ENCODE peak calls at places on chromosome 17, in five cellular contexts. T is fibroblast of lung, F is cardiac muscle cell, M is OCI-LY7, G is neural progenitor cell. J is an unnamed sample. For H3K4me1, the result is how much of the 10 kb centered on the place peaks cover.

GRCh38 chr17:64964796-64965195 is 45.5 kb upstream of the LRRC37A3 start:
- DNase-seq in T (no peak), M (no peak), G (peak), F (no peak), J (no peak)

GRCh38 chr17:57515662-57516211 is 229.4 kb downstream of the CCDC182 start:
- DNase-seq in M (peak), F (no peak), G (no peak), T (no peak), J (no peak)

GRCh38 chr17:3036800-3037199 is 26.6 kb downstream of the OR1D5 start:
- DNase-seq in M (no peak), T (no peak), F (no peak), G (no peak), J (no peak)

GRCh38 chr17:80261159-80261894 is 675 bp downstream of the RNF213 start:
- DNase-seq in G (peak), T (peak), F (peak), M (peak), J (peak)

GRCh38 chr17:77068915-77069314 is 71.9 kb upstream of the SEC14L1 start:
- DNase-seq in F (no peak), M (no peak), T (no peak), G (no peak), J (no peak)

GRCh38 chr17:50064253-50064991 is 8.5 kb downstream of the ITGA3 start:
- DNase-seq in F (peak), M (no peak), T (peak), G (no peak), J (no peak)

GRCh38 chr17:4788807-4789700 is at the start of gene GLTPD2:
- DNase-seq in G (peak), F (peak), M (no peak), T (no peak), J (no peak)

GRCh38 chr17:58304735-58305486 is 23.7 kb downstream of the TSPOAP1 start:
- DNase-seq in M (no peak), T (no peak), F (no peak), G (no peak), J (no peak)

GRCh38 chr17:61409301-61410099 is 9.9 kb downstream of the TBX2 start:
- DNase-seq in F (peak), M (no peak), G (peak), T (peak), J (peak)

GRCh38 chr17:3539881-3540540 is 17.6 kb downstream of the TRPV3 start:
- DNase-seq in F (no peak), G (no peak), M (no peak), T (no peak), J (no peak)

GRCh38 chr17:78486228-78486802 is 90.9 kb downstream of the DNAH17 start:
- DNase-seq in T (no peak), G (no peak), M (no peak), F (no peak), J (no peak)

GRCh38 chr17:62937636-62938035 is 28.4 kb upstream of the TANC2 start:
- DNase-seq in T (no peak), G (no peak), F (no peak), M (no peak), J (no peak)

GRCh38 chr17:42980766-42981397 is 517 bp downstream of the RUNDC1 start:
- DNase-seq in F (peak), M (peak), T (peak), G (peak), J (peak)

GRCh38 chr17:79747508-79748295 is 17.0 kb downstream of the ENPP7 start:
- DNase-seq in M (no peak), G (peak), F (peak), T (no peak), J (no peak)

GRCh38 chr17:73324711-73325526 is 13.1 kb upstream of the CDC42EP4 start:
- DNase-seq in F (no peak), T (no peak), G (no peak), M (no peak), J (no peak)

GRCh38 chr17:1055751-1056645 is 59.1 kb downstream of the TIMM22 start:
- DNase-seq in G (peak), F (peak), M (peak), T (peak), J (peak)

GRCh38 chr17:58337600-58338453 is 9.2 kb upstream of the TSPOAP1 start:
- DNase-seq in T (peak), F (peak), G (peak), M (peak), J (peak)

GRCh38 chr17:55598495-55598894 is 87.2 kb upstream of the SMIM36 start:
- DNase-seq in G (no peak), T (peak), M (no peak), F (peak), J (no peak)

GRCh38 chr17:72766761-72767356 is 325.6 kb downstream of the SLC39A11 start:
- DNase-seq in M (no peak), G (no peak), T (no peak), F (no peak), J (no peak)

GRCh38 chr17:146983-147761 is 9.8 kb downstream of the SCGB1C2 start:
- DNase-seq in G (no peak), F (no peak), M (no peak), T (no peak), J (peak)

GRCh38 chr17:33551075-33551474 is 258.0 kb upstream of the ASIC2 start:
- DNase-seq in M (no peak), T (no peak), F (no peak), G (no peak), J (no peak)

GRCh38 chr17:32264823-32265191 is 825 bp upstream of the RHBDL3 start:
- DNase-seq in M (no peak), G (peak), F (no peak), T (no peak), J (no peak)

GRCh38 chr17:49762148-49762941 is 1.6 kb downstream of the FAM117A start:
- DNase-seq in G (no peak), F (no peak), T (no peak), M (peak), J (no peak)

GRCh38 chr17:34665803-34666763 is 86.7 kb downstream of the TMEM132E start:
- DNase-seq in F (no peak), G (peak), M (no peak), T (no peak), J (no peak)

GRCh38 chr17:29042679-29043538 is at the start of gene PIPOX:
- DNase-seq in T (peak), F (peak), M (peak), G (peak), J (no peak)

GRCh38 chr17:76032073-76032779 is 5.1 kb upstream of the EVPL start:
- DNase-seq in M (no peak), F (no peak), T (no peak), G (no peak), J (no peak)

GRCh38 chr17:39626171-39626670 is 531 bp upstream of the PPP1R1B start:
- DNase-seq in M (no peak), G (no peak), T (no peak), F (no peak), J (no peak)

GRCh38 chr17:61756561-61756960 is 106.8 kb downstream of the BRIP1 start:
- DNase-seq in M (no peak), T (no peak), G (no peak), F (no peak), J (no peak)

GRCh38 chr17:70128727-70129238 is 40.5 kb upstream of the KCNJ2 start:
- DNase-seq in G (no peak), F (no peak), T (no peak), M (no peak), J (no peak)

GRCh38 chr17:70127221-70127873 is 42.0 kb upstream of the KCNJ2 start:
- DNase-seq in M (no peak), F (no peak), G (no peak), T (no peak), J (no peak)

GRCh38 chr17:70121136-70121535 is 46.1 kb downstream of the KCNJ16 start:
- DNase-seq in G (no peak), M (no peak), T (no peak), F (no peak), J (no peak)

GRCh38 chr17:70123193-70123592 is 46.1 kb upstream of the KCNJ2 start:
- DNase-seq in G (no peak), T (no peak), M (no peak), F (no peak), J (no peak)

DNA sequence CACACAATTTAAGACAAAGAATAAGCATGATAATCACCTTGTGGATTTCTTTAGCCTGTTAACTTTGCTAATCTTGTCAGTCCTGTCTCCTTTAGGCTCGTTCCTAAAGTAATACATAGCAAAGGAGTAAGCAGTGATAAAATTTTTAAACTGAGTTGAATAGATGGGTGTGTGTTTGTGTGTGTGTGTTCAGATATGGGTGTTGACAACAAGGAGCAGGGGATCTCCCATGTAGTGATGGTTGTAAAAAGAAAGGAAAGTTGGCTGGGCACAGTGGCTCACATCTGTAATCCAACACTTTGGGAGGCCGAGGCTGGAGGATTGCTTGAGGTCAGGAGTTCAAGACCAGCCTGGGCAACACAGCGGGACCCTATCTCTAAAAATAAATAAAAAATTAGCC is 44.6 kb upstream of the KCNJ2 start:
- DNase-seq in F (no peak), M (no peak), G (no peak), T (no peak), J (no peak)
- H3K4me1 ChIP-seq in F (under half), M (under half), G (under half), T (under half), J (under half)

GRCh38 chr17:6421700-6422604 is 13.0 kb downstream of the AIPL1 start:
- DNase-seq in F (peak), M (peak), T (peak), G (peak), J (peak)

GRCh38 chr17:6415616-6416015 is 19.3 kb downstream of the AIPL1 start:
- DNase-seq in F (peak), T (no peak), M (no peak), G (no peak), J (no peak)

GRCh38 chr17:6422654-6423241 is 12.2 kb downstream of the AIPL1 start:
- DNase-seq in M (no peak), G (no peak), F (no peak), T (no peak), J (no peak)

GRCh38 chr17:6423931-6424330 is 11.0 kb downstream of the AIPL1 start:
- DNase-seq in T (no peak), F (no peak), G (no peak), M (no peak), J (no peak)

GRCh38 chr17:6420173-6420641 is 14.7 kb downstream of the AIPL1 start:
- DNase-seq in T (no peak), F (peak), M (no peak), G (peak), J (no peak)
- TF ChIP-seq CTCF in T (peak), F (peak), M (peak), G (peak), J (no peak)

DNA sequence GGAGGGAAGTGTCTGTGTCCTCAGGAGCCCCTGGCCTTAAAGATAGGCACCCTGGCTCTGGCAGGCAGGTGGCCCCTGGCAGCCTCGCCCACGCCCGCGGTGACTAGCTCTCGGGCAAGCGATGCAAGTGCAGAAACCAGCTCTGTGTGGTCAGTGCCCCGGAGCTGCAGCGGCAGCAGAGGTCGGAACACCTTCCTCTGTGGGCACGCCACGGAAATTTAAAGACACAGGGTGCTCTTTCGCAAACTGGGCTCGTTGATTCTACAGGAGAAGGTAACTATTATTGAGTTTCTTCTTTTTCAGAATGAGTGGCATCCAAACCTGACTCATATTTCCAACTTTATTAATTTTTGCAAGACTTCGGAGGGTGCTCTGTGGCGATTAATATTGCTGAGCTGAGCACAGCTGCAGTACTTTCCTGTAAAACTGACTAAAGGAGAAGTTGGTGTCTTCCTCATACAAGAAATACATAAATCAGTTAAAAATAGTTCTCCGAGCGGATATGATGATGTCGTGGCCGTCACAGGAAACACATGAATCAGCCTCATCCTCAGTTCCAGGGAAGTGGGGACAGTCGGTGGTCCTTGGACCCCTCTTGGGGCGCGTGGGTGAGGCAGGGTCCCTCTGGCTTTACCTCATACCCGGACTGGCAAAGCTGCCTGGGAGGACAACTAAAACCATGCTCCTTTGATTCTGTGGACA is 120.2 kb downstream of the METRNL start:
- DNase-seq in M (peak), T (no peak), G (no peak), F (no peak), J (peak)
- H3K4me3 ChIP-seq in M (peak), T (no peak), G (no peak), F (no peak), J (peak)

DNA sequence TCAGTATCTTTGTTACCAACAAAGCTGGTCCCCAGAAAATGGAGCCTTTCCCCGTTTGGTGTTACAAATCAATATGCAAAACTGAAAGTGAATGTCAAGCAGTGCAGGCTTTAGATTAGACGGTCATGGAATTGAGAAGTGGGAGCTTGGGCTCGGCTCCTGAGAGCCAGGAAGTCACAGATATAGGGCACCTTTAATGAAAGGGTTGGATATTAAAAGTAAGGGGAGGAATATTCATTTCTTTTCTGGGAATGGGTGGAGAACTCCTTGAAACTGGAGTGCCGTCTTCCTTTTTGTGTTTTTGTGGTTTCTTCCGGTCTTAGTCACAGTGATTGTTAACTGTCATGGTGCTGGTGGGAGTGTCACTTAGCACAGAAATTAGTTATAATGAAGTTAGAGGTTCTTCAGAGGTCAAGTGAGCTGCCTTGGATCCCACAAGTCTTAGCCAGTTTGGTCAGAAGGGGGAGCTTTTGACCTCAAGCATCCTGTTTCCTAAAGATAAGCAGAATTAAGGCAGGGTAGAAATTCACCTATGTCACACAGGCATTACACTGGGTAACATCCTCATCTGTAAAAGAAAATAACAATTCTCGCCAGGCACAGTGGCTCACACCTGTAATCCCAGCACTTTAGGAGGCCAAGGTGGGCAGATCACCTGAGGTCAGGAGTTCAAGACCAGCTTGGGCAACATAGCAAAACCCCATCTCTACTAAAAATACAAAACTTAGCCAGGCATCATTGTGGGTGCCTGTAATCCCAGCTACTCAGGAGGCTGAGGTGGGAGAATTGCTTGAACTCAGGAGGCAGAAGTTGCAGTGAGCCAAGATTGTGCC is 9.6 kb upstream of the EIF1 start:
- DNase-seq in T (peak), F (no peak), G (no peak), M (peak), J (no peak)
- H3K4me1 ChIP-seq in T (under half), F (under half), G (under half), M (under half), J (under half)

DNA sequence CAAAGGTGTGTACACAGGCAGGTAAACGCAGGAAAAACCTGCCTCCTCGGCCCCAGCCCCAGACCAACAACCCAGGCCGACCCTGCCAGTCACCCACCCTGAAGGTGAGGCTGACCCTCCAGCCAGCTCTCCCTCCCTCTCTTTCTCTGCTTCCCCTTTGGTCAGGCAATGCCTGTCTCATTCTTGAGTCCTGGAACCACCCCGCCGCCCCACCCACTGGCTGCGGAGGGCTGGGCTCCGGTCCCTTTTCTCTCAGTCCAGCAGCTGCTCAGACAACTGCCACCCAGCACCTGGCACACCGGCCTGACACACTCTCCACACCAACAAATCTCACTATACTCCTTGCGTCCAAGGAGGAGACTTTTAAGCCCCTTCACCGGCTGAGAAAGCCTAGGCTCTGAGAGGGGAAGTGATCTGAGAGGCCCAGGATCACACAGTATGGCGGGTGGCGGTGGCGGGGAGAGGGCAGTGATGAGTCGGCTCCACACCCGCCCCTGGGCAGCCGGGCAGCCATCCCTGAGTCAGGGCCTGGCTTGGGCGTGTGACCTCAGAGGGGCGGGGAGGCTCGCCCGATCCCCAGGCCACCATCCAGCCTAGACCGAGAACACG is 687 bp downstream of the FLII start:
- DNase-seq in M (peak), F (peak), T (peak), G (peak), J (peak)
- TF ChIP-seq CTCF in M (no peak), F (peak), T (no peak), G (no peak), J (no peak)